ENCODE peak calls at places on chromosomes 1 and 21, in ten cellular contexts. One of them, this sample, is unnamed.

GRCh38 chr1:88194542-88194941 is 489.5 kb upstream of the PKN2 start:
- DNase-seq in Right ventricle myocardium superior: no peak
- DNase-seq in GM12891: no peak
- DNase-seq in spleen: no peak
- DNase-seq in HS-5: no peak
- DNase-seq in natural killer cell treated with Interleukin-12 subunit alpha and Interleukin-12 subunit beta and Interleukin-15 and Interleukin-18, amount 100 ng/mL, for 72 hours: no peak
- DNase-seq in lower lobe of right lung: no peak
- DNase-seq in HS-27A: no peak
- DNase-seq in H54: no peak
- DNase-seq in NCI-H774: no peak
- DNase-seq in this sample: no peak

GRCh38 chr21:44084496-44085241 is 22.5 kb upstream of the PWP2 start:
- DNase-seq in Right ventricle myocardium superior: no peak
- DNase-seq in GM12891: no peak
- DNase-seq in spleen: no peak
- DNase-seq in HS-5: no peak
- DNase-seq in natural killer cell treated with Interleukin-12 subunit alpha and Interleukin-12 subunit beta and Interleukin-15 and Interleukin-18, amount 100 ng/mL, for 72 hours: peak; percentile 72
- DNase-seq in lower lobe of right lung: no peak
- DNase-seq in HS-27A: no peak
- DNase-seq in H54: no peak
- DNase-seq in NCI-H774: no peak
- DNase-seq in this sample: no peak

GRCh38 chr1:114002492-114003290 is 23.4 kb downstream of the OLFML3 start:
- DNase-seq in Right ventricle myocardium superior: no peak
- DNase-seq in GM12891: no peak
- DNase-seq in spleen: no peak
- DNase-seq in HS-5: no peak
- DNase-seq in natural killer cell treated with Interleukin-12 subunit alpha and Interleukin-12 subunit beta and Interleukin-15 and Interleukin-18, amount 100 ng/mL, for 72 hours: no peak
- DNase-seq in lower lobe of right lung: no peak
- DNase-seq in HS-27A: no peak
- DNase-seq in H54: no peak
- DNase-seq in NCI-H774: no peak
- DNase-seq in this sample: no peak

GRCh38 chr1:116428600-116428999 is 55.6 kb downstream of the ATP1A1 start:
- DNase-seq in Right ventricle myocardium superior: no peak
- DNase-seq in GM12891: no peak
- DNase-seq in spleen: no peak
- DNase-seq in HS-5: no peak
- DNase-seq in natural killer cell treated with Interleukin-12 subunit alpha and Interleukin-12 subunit beta and Interleukin-15 and Interleukin-18, amount 100 ng/mL, for 72 hours: no peak
- DNase-seq in lower lobe of right lung: no peak
- DNase-seq in HS-27A: no peak
- DNase-seq in H54: no peak
- DNase-seq in NCI-H774: no peak
- DNase-seq in this sample: no peak

GRCh38 chr1:39657923-39658485 is 13.9 kb downstream of the NT5C1A start:
- DNase-seq in Right ventricle myocardium superior: peak; percentile 82
- DNase-seq in GM12891: peak; percentile 47
- DNase-seq in spleen: peak; percentile 84
- DNase-seq in HS-5: no peak
- DNase-seq in natural killer cell treated with Interleukin-12 subunit alpha and Interleukin-12 subunit beta and Interleukin-15 and Interleukin-18, amount 100 ng/mL, for 72 hours: peak; percentile 71
- DNase-seq in lower lobe of right lung: peak; percentile 70
- DNase-seq in HS-27A: peak; percentile 67
- DNase-seq in H54: peak; percentile 81
- DNase-seq in NCI-H774: peak; percentile 65
- DNase-seq in this sample: peak; percentile 46

GRCh38 chr1:11838349-11839272 is 9.0 kb downstream of the NPPA start:
- DNase-seq in Right ventricle myocardium superior: peak; percentile 85
- DNase-seq in GM12891: peak; percentile 97
- DNase-seq in spleen: peak; percentile 94
- DNase-seq in HS-5: peak; percentile 20
- DNase-seq in natural killer cell treated with Interleukin-12 subunit alpha and Interleukin-12 subunit beta and Interleukin-15 and Interleukin-18, amount 100 ng/mL, for 72 hours: no peak
- DNase-seq in lower lobe of right lung: peak; percentile 84
- DNase-seq in HS-27A: no peak
- DNase-seq in H54: peak; percentile 72
- DNase-seq in NCI-H774: peak; percentile 1
- DNase-seq in this sample: peak; percentile 51

GRCh38 chr1:20640183-20640597 is 6.9 kb downstream of the PINK1 start:
- DNase-seq in Right ventricle myocardium superior: no peak
- DNase-seq in GM12891: peak; percentile 59
- DNase-seq in spleen: no peak
- DNase-seq in HS-5: peak; percentile 38
- DNase-seq in natural killer cell treated with Interleukin-12 subunit alpha and Interleukin-12 subunit beta and Interleukin-15 and Interleukin-18, amount 100 ng/mL, for 72 hours: peak; percentile 66
- DNase-seq in lower lobe of right lung: no peak
- DNase-seq in HS-27A: no peak
- DNase-seq in H54: no peak
- DNase-seq in NCI-H774: no peak
- DNase-seq in this sample: peak; percentile 38

GRCh38 chr1:41383094-41383852 is 22.0 kb downstream of the FOXO6 start:
- DNase-seq in Right ventricle myocardium superior: no peak
- DNase-seq in GM12891: no peak
- DNase-seq in spleen: no peak
- DNase-seq in HS-5: peak; percentile 16
- DNase-seq in natural killer cell treated with Interleukin-12 subunit alpha and Interleukin-12 subunit beta and Interleukin-15 and Interleukin-18, amount 100 ng/mL, for 72 hours: no peak
- DNase-seq in lower lobe of right lung: no peak
- DNase-seq in HS-27A: peak; percentile 50
- DNase-seq in H54: no peak
- DNase-seq in NCI-H774: no peak
- DNase-seq in this sample: no peak

GRCh38 chr1:3783651-3784474 is 11.3 kb downstream of the SMIM1 start:
- DNase-seq in Right ventricle myocardium superior: no peak
- DNase-seq in GM12891: no peak
- DNase-seq in spleen: no peak
- DNase-seq in HS-5: no peak
- DNase-seq in natural killer cell treated with Interleukin-12 subunit alpha and Interleukin-12 subunit beta and Interleukin-15 and Interleukin-18, amount 100 ng/mL, for 72 hours: no peak
- DNase-seq in lower lobe of right lung: peak; percentile 26
- DNase-seq in HS-27A: no peak
- DNase-seq in H54: no peak
- DNase-seq in NCI-H774: no peak
- DNase-seq in this sample: no peak

GRCh38 chr1:67256291-67257172 is 51.1 kb upstream of the IL12RB2 start:
- DNase-seq in Right ventricle myocardium superior: no peak
- DNase-seq in GM12891: no peak
- DNase-seq in spleen: no peak
- DNase-seq in HS-5: no peak
- DNase-seq in natural killer cell treated with Interleukin-12 subunit alpha and Interleukin-12 subunit beta and Interleukin-15 and Interleukin-18, amount 100 ng/mL, for 72 hours: no peak
- DNase-seq in lower lobe of right lung: no peak
- DNase-seq in HS-27A: no peak
- DNase-seq in H54: no peak
- DNase-seq in NCI-H774: no peak
- DNase-seq in this sample: no peak

GRCh38 chr1:27299385-27300252 is 22.3 kb upstream of the TMEM222 start:
- DNase-seq in Right ventricle myocardium superior: peak; percentile 77
- DNase-seq in GM12891: no peak
- DNase-seq in spleen: no peak
- DNase-seq in HS-5: peak; percentile 94
- DNase-seq in natural killer cell treated with Interleukin-12 subunit alpha and Interleukin-12 subunit beta and Interleukin-15 and Interleukin-18, amount 100 ng/mL, for 72 hours: no peak
- DNase-seq in lower lobe of right lung: peak; percentile 51
- DNase-seq in HS-27A: peak; percentile 66
- DNase-seq in H54: peak; percentile 59
- DNase-seq in NCI-H774: no peak
- DNase-seq in this sample: no peak

GRCh38 chr1:5880630-5881405 is 111.4 kb downstream of the NPHP4 start:
- DNase-seq in Right ventricle myocardium superior: peak; percentile 18
- DNase-seq in GM12891: no peak
- DNase-seq in spleen: no peak
- DNase-seq in HS-5: no peak
- DNase-seq in natural killer cell treated with Interleukin-12 subunit alpha and Interleukin-12 subunit beta and Interleukin-15 and Interleukin-18, amount 100 ng/mL, for 72 hours: no peak
- DNase-seq in lower lobe of right lung: peak; percentile 22
- DNase-seq in HS-27A: no peak
- DNase-seq in H54: no peak
- DNase-seq in NCI-H774: no peak
- DNase-seq in this sample: no peak

GRCh38 chr1:211482306-211482705 is 9.7 kb downstream of the RD3 start:
- DNase-seq in Right ventricle myocardium superior: no peak
- DNase-seq in GM12891: no peak
- DNase-seq in spleen: peak; percentile 8
- DNase-seq in HS-5: no peak
- DNase-seq in natural killer cell treated with Interleukin-12 subunit alpha and Interleukin-12 subunit beta and Interleukin-15 and Interleukin-18, amount 100 ng/mL, for 72 hours: no peak
- DNase-seq in lower lobe of right lung: no peak
- DNase-seq in HS-27A: no peak
- DNase-seq in H54: no peak
- DNase-seq in NCI-H774: no peak
- DNase-seq in this sample: no peak

GRCh38 chr1:165954940-165955339 is 127.5 kb downstream of the UCK2 start:
- DNase-seq in Right ventricle myocardium superior: no peak
- DNase-seq in GM12891: no peak
- DNase-seq in spleen: no peak
- DNase-seq in HS-5: no peak
- DNase-seq in natural killer cell treated with Interleukin-12 subunit alpha and Interleukin-12 subunit beta and Interleukin-15 and Interleukin-18, amount 100 ng/mL, for 72 hours: no peak
- DNase-seq in lower lobe of right lung: no peak
- DNase-seq in HS-27A: no peak
- DNase-seq in H54: no peak
- DNase-seq in NCI-H774: no peak
- DNase-seq in this sample: no peak

GRCh38 chr1:76291186-76291585 is 216.6 kb downstream of the ST6GALNAC3 start:
- DNase-seq in Right ventricle myocardium superior: no peak
- DNase-seq in GM12891: no peak
- DNase-seq in spleen: no peak
- DNase-seq in HS-5: no peak
- DNase-seq in natural killer cell treated with Interleukin-12 subunit alpha and Interleukin-12 subunit beta and Interleukin-15 and Interleukin-18, amount 100 ng/mL, for 72 hours: no peak
- DNase-seq in lower lobe of right lung: peak; percentile 37
- DNase-seq in HS-27A: no peak
- DNase-seq in H54: no peak
- DNase-seq in NCI-H774: no peak
- DNase-seq in this sample: no peak

GRCh38 chr1:40782371-40782956 is 1.1 kb upstream of the KCNQ4 start:
- DNase-seq in Right ventricle myocardium superior: peak; percentile 54
- DNase-seq in GM12891: no peak
- DNase-seq in spleen: no peak
- DNase-seq in HS-5: no peak
- DNase-seq in natural killer cell treated with Interleukin-12 subunit alpha and Interleukin-12 subunit beta and Interleukin-15 and Interleukin-18, amount 100 ng/mL, for 72 hours: no peak
- DNase-seq in lower lobe of right lung: no peak
- DNase-seq in HS-27A: no peak
- DNase-seq in H54: no peak
- DNase-seq in NCI-H774: no peak
- DNase-seq in this sample: no peak

GRCh38 chr1:241857131-241857530 is 9.1 kb downstream of the EXO1 start:
- DNase-seq in Right ventricle myocardium superior: no peak
- DNase-seq in GM12891: no peak
- DNase-seq in spleen: no peak
- DNase-seq in HS-5: no peak
- DNase-seq in natural killer cell treated with Interleukin-12 subunit alpha and Interleukin-12 subunit beta and Interleukin-15 and Interleukin-18, amount 100 ng/mL, for 72 hours: no peak
- DNase-seq in lower lobe of right lung: no peak
- DNase-seq in HS-27A: no peak
- DNase-seq in H54: no peak
- DNase-seq in NCI-H774: no peak
- DNase-seq in this sample: no peak

GRCh38 chr1:218345673-218346390 is 696 bp downstream of the TGFB2 start:
- DNase-seq in Right ventricle myocardium superior: peak; percentile 82
- DNase-seq in GM12891: peak; percentile 42
- DNase-seq in spleen: peak; percentile 89
- DNase-seq in HS-5: no peak
- DNase-seq in natural killer cell treated with Interleukin-12 subunit alpha and Interleukin-12 subunit beta and Interleukin-15 and Interleukin-18, amount 100 ng/mL, for 72 hours: no peak
- DNase-seq in lower lobe of right lung: peak; percentile 73
- DNase-seq in HS-27A: no peak
- DNase-seq in H54: no peak
- DNase-seq in NCI-H774: peak; percentile 79
- DNase-seq in this sample: no peak

GRCh38 chr1:152752225-152752624 is 5.6 kb upstream of the KPRP start:
- DNase-seq in Right ventricle myocardium superior: no peak
- DNase-seq in GM12891: no peak
- DNase-seq in spleen: no peak
- DNase-seq in HS-5: peak; percentile 92
- DNase-seq in natural killer cell treated with Interleukin-12 subunit alpha and Interleukin-12 subunit beta and Interleukin-15 and Interleukin-18, amount 100 ng/mL, for 72 hours: no peak
- DNase-seq in lower lobe of right lung: no peak
- DNase-seq in HS-27A: peak; percentile 84
- DNase-seq in H54: peak; percentile 12
- DNase-seq in NCI-H774: no peak
- DNase-seq in this sample: peak; percentile 62

GRCh38 chr1:229230893-229231753 is 39.8 kb upstream of the RAB4A start:
- DNase-seq in Right ventricle myocardium superior: no peak
- DNase-seq in GM12891: no peak
- DNase-seq in spleen: no peak
- DNase-seq in HS-5: no peak
- DNase-seq in natural killer cell treated with Interleukin-12 subunit alpha and Interleukin-12 subunit beta and Interleukin-15 and Interleukin-18, amount 100 ng/mL, for 72 hours: no peak
- DNase-seq in lower lobe of right lung: no peak
- DNase-seq in HS-27A: no peak
- DNase-seq in H54: peak; percentile 74
- DNase-seq in NCI-H774: peak; percentile 56
- DNase-seq in this sample: peak; percentile 27

This sample was measured in Panc1.